ENCODE peak calls at places on chromosome 10, in ten cellular contexts. G is neuronal stem cell; K is activated B cell treated with CpG ODN at 0.5 μM for 24 hours; N is Panc1; D is RCC 7860; F is epithelial cell of esophagus; J is activated CD4-positive, alpha-beta T cell treated with anti-CD3 and anti-CD28 coated beads, Interleukin-2, amount 50 U/mL, for 4 hours; V is NCI-H526; C is activated T-cell treated with anti-CD3 and anti-CD28 coated beads, Interleukin-2, amount 50 U/mL, for 1 hour; R is mesendoderm. I is an unnamed sample.

GRCh38 chr10:75073442-75073841 is 38.0 kb upstream of the SAMD8 start:
- DNase-seq in G (no peak), K (no peak), N (no peak), D (no peak), F (no peak), J (no peak), V (no peak), C (no peak), R (no peak), I (no peak)

GRCh38 chr10:8034666-8035640 is 19.5 kb upstream of the GATA3 start:
- DNase-seq in G (peak), K (no peak), N (no peak), D (no peak), F (no peak), J (no peak), V (no peak), C (peak), R (peak), I (peak)

GRCh38 chr10:22478555-22479334 is 133.4 kb downstream of the SPAG6 start:
- DNase-seq in G (no peak), K (no peak), N (no peak), D (no peak), F (no peak), J (no peak), V (no peak), C (no peak), R (no peak), I (no peak)

GRCh38 chr10:34017281-34017680 is 682.8 kb upstream of the NRP1 start:
- DNase-seq in G (no peak), K (no peak), N (no peak), D (no peak), F (no peak), J (no peak), V (no peak), C (no peak), R (peak), I (no peak)

GRCh38 chr10:60425392-60426110 is 35.9 kb upstream of the ANK3 start:
- DNase-seq in G (no peak), K (no peak), N (no peak), D (no peak), F (peak), J (no peak), V (no peak), C (no peak), R (no peak), I (no peak)

GRCh38 chr10:84258034-84258695 is 13.3 kb downstream of the RGR start:
- DNase-seq in G (no peak), K (no peak), N (no peak), D (no peak), F (no peak), J (no peak), V (no peak), C (no peak), R (no peak), I (no peak)

GRCh38 chr10:123523833-123524232 is 142.3 kb upstream of the GPR26 start:
- DNase-seq in G (no peak), K (no peak), N (no peak), D (no peak), F (no peak), J (no peak), V (no peak), C (no peak), R (no peak), I (no peak)

GRCh38 chr10:31635415-31636065 is 293.1 kb downstream of the ARHGAP12 start:
- DNase-seq in G (no peak), K (no peak), N (no peak), D (no peak), F (peak), J (no peak), V (no peak), C (no peak), R (no peak), I (no peak)

GRCh38 chr10:89888647-89889046 is 187.3 kb downstream of the KIF20B start:
- DNase-seq in G (no peak), K (no peak), N (no peak), D (no peak), F (no peak), J (no peak), V (no peak), C (no peak), R (no peak), I (no peak)

GRCh38 chr10:129833366-129833765 is 130.7 kb downstream of the EBF3 start:
- DNase-seq in G (no peak), K (no peak), N (no peak), D (no peak), F (no peak), J (no peak), V (no peak), C (no peak), R (no peak), I (no peak)

GRCh38 chr10:19904202-19904661 is 88.0 kb downstream of the PLXDC2 start:
- DNase-seq in G (no peak), K (no peak), N (no peak), D (peak), F (no peak), J (no peak), V (no peak), C (no peak), R (peak), I (no peak)

GRCh38 chr10:20627085-20627484 is 270.0 kb downstream of the NEBL start:
- DNase-seq in G (no peak), K (no peak), N (no peak), D (no peak), F (no peak), J (no peak), V (no peak), C (no peak), R (no peak), I (no peak)

GRCh38 chr10:21055339-21056135 is 158.4 kb upstream of the NEBL start:
- DNase-seq in G (no peak), K (no peak), N (no peak), D (no peak), F (no peak), J (no peak), V (peak), C (no peak), R (no peak), I (no peak)

GRCh38 chr10:50508315-50509051 is 115.3 kb downstream of the SGMS1 start:
- DNase-seq in G (no peak), K (no peak), N (no peak), D (no peak), F (no peak), J (peak), V (peak), C (no peak), R (no peak), I (peak)

GRCh38 chr10:12338981-12339380 is 10.4 kb upstream of the CAMK1D start:
- DNase-seq in G (no peak), K (no peak), N (no peak), D (no peak), F (no peak), J (no peak), V (no peak), C (no peak), R (no peak), I (no peak)

GRCh38 chr10:13959443-13960359 is 371.0 kb downstream of the FRMD4A start:
- DNase-seq in G (no peak), K (no peak), N (no peak), D (no peak), F (no peak), J (no peak), V (no peak), C (no peak), R (no peak), I (no peak)

GRCh38 chr10:11450427-11450826 is 161.0 kb downstream of the USP6NL start:
- DNase-seq in G (no peak), K (no peak), N (no peak), D (no peak), F (no peak), J (no peak), V (no peak), C (no peak), R (no peak), I (peak)

GRCh38 chr10:129530486-129531065 is 63.5 kb downstream of the MGMT start:
- DNase-seq in G (no peak), K (no peak), N (no peak), D (no peak), F (no peak), J (no peak), V (no peak), C (no peak), R (no peak), I (no peak)

GRCh38 chr10:14219411-14219810 is 111.3 kb downstream of the FRMD4A start:
- DNase-seq in G (no peak), K (no peak), N (no peak), D (peak), F (no peak), J (no peak), V (no peak), C (no peak), R (no peak), I (no peak)

GRCh38 chr10:78507761-78508160 is 474.1 kb downstream of the RPS24 start:
- DNase-seq in G (no peak), K (no peak), N (no peak), D (no peak), F (no peak), J (no peak), V (no peak), C (no peak), R (no peak), I (no peak)

GRCh38 chr10:70806841-70807240 is 8.9 kb upstream of the SGPL1 start:
- DNase-seq in G (no peak), K (no peak), N (no peak), D (no peak), F (no peak), J (no peak), V (no peak), C (no peak), R (no peak), I (no peak)

GRCh38 chr10:125071008-125071407 is 89.4 kb downstream of the CTBP2 start:
- DNase-seq in G (no peak), K (no peak), N (no peak), D (no peak), F (no peak), J (no peak), V (no peak), C (no peak), R (no peak), I (no peak)

I was measured in stimulated activated CD4-positive, alpha-beta T cell treated with anti-CD3 and anti-CD28 coated beads, Interleukin-2, amount 100 ng/mL, for 24 hours.